ENCODE peak calls at places on chromosomes 5 and 9, in four cellular contexts. O is GM04503, Z is nucleus accumbens, W is myocyte. D is an unnamed sample.

GRCh38 chr5:163649522-163649921 is 144.1 kb downstream of the MAT2B start:
- DNase-seq in O (no peak), W (no peak), Z (no peak), D (no peak)

GRCh38 chr9:20408513-20408912 is 213.8 kb downstream of the MLLT3 start:
- DNase-seq in Z (no peak), W (peak; percentile 23), O (no peak), D (no peak)

GRCh38 chr5:19771174-19771835 is 216.7 kb downstream of the CDH18 start:
- DNase-seq in W (no peak), Z (no peak), O (no peak), D (no peak)

GRCh38 chr5:52783226-52783959 is 4.3 kb upstream of the ITGA1 start:
- DNase-seq in Z (no peak), W (peak; percentile 79), O (no peak), D (no peak)

GRCh38 chr9:130929571-130930022 is 9.4 kb downstream of the FIBCD1 start:
- DNase-seq in W (no peak), O (no peak), Z (no peak), D (no peak)

GRCh38 chr5:176508603-176509002 is 28.6 kb downstream of the RNF44 start:
- DNase-seq in Z (no peak), O (no peak), W (peak; percentile 16), D (no peak)

GRCh38 chr5:179732918-179733763 is 519 bp downstream of the MAML1 start:
- DNase-seq in W (peak; percentile 52), O (no peak), Z (peak; percentile 42), D (peak; percentile 46)

GRCh38 chr9:19788152-19788551 is 685 bp downstream of the SLC24A2 start:
- DNase-seq in W (no peak), Z (peak; percentile 14), O (no peak), D (peak; percentile 35)

GRCh38 chr9:4303002-4303401 is 3.1 kb upstream of the GLIS3 start:
- DNase-seq in O (no peak), Z (no peak), W (no peak), D (no peak)

GRCh38 chr5:16736158-16736994 is 119.6 kb upstream of the RETREG1 start:
- DNase-seq in Z (no peak), O (no peak), W (no peak), D (peak; percentile 55)

GRCh38 chr9:21812945-21813568 is 10.6 kb downstream of the MTAP start:
- DNase-seq in Z (peak; percentile 34), W (peak; percentile 81), O (no peak), D (peak; percentile 73)

GRCh38 chr5:1876708-1877433 is 5.9 kb downstream of the IRX4 start:
- DNase-seq in O (no peak), Z (no peak), W (no peak), D (no peak)

GRCh38 chr9:4212661-4213060 is 87.2 kb downstream of the GLIS3 start:
- DNase-seq in O (no peak), W (no peak), Z (no peak), D (no peak)

GRCh38 chr5:53884844-53885243 is 324.4 kb downstream of the NDUFS4 start:
- DNase-seq in Z (no peak), W (no peak), O (no peak), D (no peak)

GRCh38 chr5:113232667-113233066 is 202.1 kb downstream of the TSSK1B start:
- DNase-seq in O (no peak), W (no peak), Z (no peak), D (no peak)

GRCh38 chr5:66516535-66516934 is 79.7 kb upstream of the MAST4 start:
- DNase-seq in O (no peak), Z (no peak), W (no peak), D (no peak)

GRCh38 chr5:173514666-173515065 is 101.8 kb downstream of the BOD1 start:
- DNase-seq in O (no peak), Z (no peak), W (no peak), D (peak; percentile 39)

GRCh38 chr5:114857951-114858401 is 311.7 kb downstream of the TRIM36 start:
- DNase-seq in O (no peak), Z (no peak), W (peak; percentile 23), D (peak; percentile 16)

GRCh38 chr9:34990908-34991832 is 1.6 kb downstream of the DNAJB5 start:
- DNase-seq in Z (no peak), O (no peak), W (peak; percentile 46), D (no peak)

GRCh38 chr9:127711831-127712274 is 3.6 kb downstream of the PTRH1 start:
- DNase-seq in W (no peak), Z (no peak), O (no peak), D (no peak)

GRCh38 chr5:119031905-119032304 is 39.0 kb upstream of the DMXL1 start:
- DNase-seq in Z (no peak), W (no peak), O (no peak), D (no peak)

GRCh38 chr5:138601444-138601843 is 26.2 kb upstream of the HSPA9 start:
- DNase-seq in Z (no peak), O (peak; percentile 22), W (peak; percentile 61), D (no peak)

GRCh38 chr5:126100767-126101166 is 322.4 kb upstream of the GRAMD2B start:
- DNase-seq in Z (no peak), O (no peak), W (no peak), D (no peak)

GRCh38 chr9:129138476-129139232 is 27.4 kb downstream of the PTPA start:
- DNase-seq in Z (no peak), W (peak; percentile 77), O (no peak), D (no peak)

GRCh38 chr5:119743927-119744326 is 114.6 kb downstream of the FAM170A start:
- DNase-seq in W (peak; percentile 39), Z (no peak), O (no peak), D (peak; percentile 67)

GRCh38 chr9:101580076-101580475 is 14.7 kb downstream of the PPP3R2 start:
- DNase-seq in W (no peak), Z (no peak), O (no peak), D (no peak)

GRCh38 chr5:171422902-171423663 is 3.6 kb downstream of the FGF18 start:
- DNase-seq in W (no peak), Z (no peak), O (no peak), D (no peak)

GRCh38 chr5:139806726-139807646 is 11.4 kb downstream of the PSD2 start:
- DNase-seq in W (no peak), Z (peak; percentile 50), O (no peak), D (peak; percentile 77)

GRCh38 chr9:129007035-129007765 is 20.9 kb downstream of the SH3GLB2 start:
- DNase-seq in W (peak; percentile 20), O (no peak), Z (no peak), D (no peak)